ENCODE peak calls at places on chromosome 13, in nine cellular contexts. C, S, Q, G, K, V, I, P and T are unnamed samples.

GRCh38 chr13:100954430-100955361 is 280.1 kb upstream of the TMTC4 start:
- DNase-seq in S (no peak), C (no peak), I (no peak), K (no peak), G (no peak), P (no peak), V (no peak), Q (no peak), T (no peak)

GRCh38 chr13:50130686-50131051 is 115.4 kb downstream of the KCNRG start:
- DNase-seq in K (no peak), C (peak), S (peak), G (no peak), I (no peak), Q (no peak), V (peak), P (no peak), T (peak)

GRCh38 chr13:36057041-36057440 is 74.1 kb downstream of the DCLK1 start:
- DNase-seq in C (no peak), P (no peak), V (no peak), K (no peak), Q (no peak), G (no peak), S (no peak), I (no peak), T (no peak)

GRCh38 chr13:34162545-34162936 is 344.6 kb downstream of the RFC3 start:
- DNase-seq in C (no peak), P (no peak), G (no peak), S (peak), I (no peak), K (no peak), V (no peak), Q (no peak), T (peak)

GRCh38 chr13:84649853-84650252 is 767.6 kb upstream of the SLITRK1 start:
- DNase-seq in C (no peak), Q (no peak), P (no peak), V (no peak), S (peak), I (no peak), K (no peak), G (no peak), T (no peak)

GRCh38 chr13:44972956-44973581 is 16.2 kb downstream of the NUFIP1 start:
- DNase-seq in P (no peak), G (no peak), Q (no peak), I (no peak), K (no peak), C (no peak), V (no peak), S (peak), T (peak)

GRCh38 chr13:111013196-111013595 is 98.3 kb upstream of the ANKRD10 start:
- DNase-seq in G (no peak), P (no peak), C (no peak), V (no peak), I (no peak), K (no peak), Q (no peak), S (no peak), T (no peak)

GRCh38 chr13:76816394-76816793 is 69.8 kb downstream of the KCTD12 start:
- DNase-seq in C (no peak), G (no peak), Q (no peak), P (no peak), V (no peak), K (no peak), I (no peak), S (no peak), T (peak)

GRCh38 chr13:38763446-38764381 is 76.8 kb downstream of the FREM2 start:
- DNase-seq in C (peak), G (no peak), I (no peak), P (no peak), Q (no peak), K (no peak), S (peak), V (no peak), T (peak)